ENCODE peak calls at places on chromosomes 12 and 14, in five cellular contexts. C is left ventricle myocardium inferior, D is RCC 7860, V is AG04450, W is neuronal stem cell. Q is an unnamed sample.

GRCh38 chr12:89920866-89921265 is 212.2 kb upstream of the ATP2B1 start:
- DNase-seq in C (no peak), D (no peak), V (no peak), W (no peak), Q (no peak)

GRCh38 chr12:106724934-106725333 is 49.5 kb upstream of the RIC8B start:
- DNase-seq in C (no peak), D (no peak), V (no peak), W (no peak), Q (no peak)

GRCh38 chr12:48142818-48143674 is 14.3 kb downstream of the ASB8 start:
- DNase-seq in C (no peak), D (no peak), V (no peak), W (no peak), Q (no peak)

GRCh38 chr14:104925214-104925899 is 678 bp downstream of the PLD4 start:
- DNase-seq in C (no peak), D (no peak), V (no peak), W (no peak), Q (no peak)

GRCh38 chr12:27332407-27333310 is at the start of gene BMAL2:
- DNase-seq in C (peak), D (peak), V (no peak), W (peak), Q (peak)

GRCh38 chr14:21070083-21070609 is at the start of gene ARHGEF40:
- DNase-seq in C (peak), D (no peak), V (no peak), W (no peak), Q (peak)

GRCh38 chr12:14284189-14284722 is 81.2 kb upstream of the ATF7IP start:
- DNase-seq in C (peak), D (no peak), V (no peak), W (no peak), Q (no peak)

GRCh38 chr14:88289996-88290395 is 33.1 kb downstream of the KCNK10 start:
- DNase-seq in C (no peak), D (no peak), V (no peak), W (no peak), Q (no peak)

GRCh38 chr12:68106160-68106559 is 53.4 kb downstream of the IFNG start:
- DNase-seq in C (no peak), D (peak), V (no peak), W (no peak), Q (no peak)

GRCh38 chr12:43285248-43285647 is 266.8 kb downstream of the ADAMTS20 start:
- DNase-seq in C (no peak), D (peak), V (peak), W (no peak), Q (no peak)

GRCh38 chr14:56826214-56826613 is 15.9 kb upstream of the OTX2 start:
- DNase-seq in C (no peak), D (no peak), V (no peak), W (no peak), Q (no peak)

GRCh38 chr14:97379091-97379531 is 581.9 kb downstream of the VRK1 start:
- DNase-seq in C (no peak), D (no peak), V (no peak), W (no peak), Q (no peak)

Q was measured in endothelial cell.